ENCODE peak calls at places on chromosomes 5 and 9, in four cellular contexts. D, A, G and V are unnamed samples.

GRCh38 chr9:126558051-126558665 is 55.6 kb upstream of the LMX1B start:
- DNase-seq in D (peak; percentile 76), A (peak; percentile 30), G (peak; percentile 70), V (peak; percentile 68)

GRCh38 chr9:134570726-134571325 is 70.8 kb upstream of the COL5A1 start:
- DNase-seq in A (no peak), G (no peak), D (peak; percentile 1), V (no peak)

GRCh38 chr9:105296889-105297288 is 52.4 kb downstream of the SLC44A1 start:
- DNase-seq in G (no peak), A (peak; percentile 96), D (no peak), V (no peak)

GRCh38 chr5:111061618-111062017 is 9.9 kb upstream of the TSLP start:
- DNase-seq in G (no peak), A (peak; percentile 21), D (no peak), V (no peak)

GRCh38 chr5:96026334-96027065 is 64.8 kb upstream of the ELL2 start:
- DNase-seq in G (no peak), A (peak; percentile 91), D (no peak), V (no peak)

GRCh38 chr5:57348376-57348775 is 134.2 kb downstream of the ACTBL2 start:
- DNase-seq in D (no peak), G (no peak), A (no peak), V (no peak)

GRCh38 chr5:56301041-56301440 is 67.9 kb upstream of the ANKRD55 start:
- DNase-seq in D (no peak), A (peak; percentile 91), G (no peak), V (no peak)

GRCh38 chr5:178527458-178528307 is 62.5 kb downstream of the COL23A1 start:
- DNase-seq in A (no peak), G (no peak), D (no peak), V (no peak)

GRCh38 chr5:158423623-158424200 is 564.8 kb upstream of the CLINT1 start:
- DNase-seq in D (no peak), G (no peak), A (no peak), V (no peak)

GRCh38 chr9:87336914-87337333 is 160.7 kb upstream of the DAPK1 start:
- DNase-seq in A (peak; percentile 64), G (no peak), D (peak; percentile 60), V (no peak)

GRCh38 chr5:7868427-7868772 is 431 bp downstream of the FASTKD3 start:
- DNase-seq in G (no peak), A (no peak), D (no peak), V (no peak)

GRCh38 chr5:126752052-126752785 is 24.7 kb upstream of the LMNB1 start:
- DNase-seq in D (no peak), G (no peak), A (no peak), V (no peak)

GRCh38 chr9:34365282-34365681 is 11.4 kb downstream of the MYORG start:
- DNase-seq in D (no peak), G (no peak), A (no peak), V (no peak)
- TF ChIP-seq CTCF in D (no peak), G (no peak), A (no peak), V (no peak)

GRCh38 chr5:170747851-170748250 is 35.7 kb upstream of the GABRP start:
- DNase-seq in A (no peak), D (no peak), G (no peak), V (peak; percentile 62)
- TF ChIP-seq CTCF in A (peak; percentile 16), D (no peak), G (no peak), V (peak; percentile 70)

GRCh38 chr9:37034320-37034937 is 361 bp upstream of the PAX5 start:
- DNase-seq in A (no peak), G (no peak), D (no peak), V (peak; percentile 58)
- TF ChIP-seq CTCF in A (peak; percentile 4), G (no peak), D (no peak), V (peak; percentile 23)

GRCh38 chr5:31854625-31855526 is 215.9 kb downstream of the PDZD2 start:
- DNase-seq in A (peak; percentile 33), G (peak; percentile 51), D (peak; percentile 30), V (peak; percentile 62)
- TF ChIP-seq CTCF in A (no peak), G (no peak), D (no peak), V (no peak)

GRCh38 chr5:1974501-1975405 is 92.0 kb upstream of the IRX4 start:
- DNase-seq in D (no peak), G (peak; percentile 13), A (peak; percentile 63), V (no peak)

GRCh38 chr5:1975406-1975715 is 92.6 kb upstream of the IRX4 start:
- DNase-seq in G (no peak), A (peak; percentile 88), D (peak; percentile 30), V (no peak)

GRCh38 chr5:1973391-1974013 is 90.8 kb upstream of the IRX4 start:
- DNase-seq in D (no peak), G (peak; percentile 18), A (peak; percentile 98), V (no peak)

GRCh38 chr5:1974081-1974480 is 91.4 kb upstream of the IRX4 start:
- DNase-seq in D (no peak), G (no peak), A (peak; percentile 83), V (no peak)

DNA sequence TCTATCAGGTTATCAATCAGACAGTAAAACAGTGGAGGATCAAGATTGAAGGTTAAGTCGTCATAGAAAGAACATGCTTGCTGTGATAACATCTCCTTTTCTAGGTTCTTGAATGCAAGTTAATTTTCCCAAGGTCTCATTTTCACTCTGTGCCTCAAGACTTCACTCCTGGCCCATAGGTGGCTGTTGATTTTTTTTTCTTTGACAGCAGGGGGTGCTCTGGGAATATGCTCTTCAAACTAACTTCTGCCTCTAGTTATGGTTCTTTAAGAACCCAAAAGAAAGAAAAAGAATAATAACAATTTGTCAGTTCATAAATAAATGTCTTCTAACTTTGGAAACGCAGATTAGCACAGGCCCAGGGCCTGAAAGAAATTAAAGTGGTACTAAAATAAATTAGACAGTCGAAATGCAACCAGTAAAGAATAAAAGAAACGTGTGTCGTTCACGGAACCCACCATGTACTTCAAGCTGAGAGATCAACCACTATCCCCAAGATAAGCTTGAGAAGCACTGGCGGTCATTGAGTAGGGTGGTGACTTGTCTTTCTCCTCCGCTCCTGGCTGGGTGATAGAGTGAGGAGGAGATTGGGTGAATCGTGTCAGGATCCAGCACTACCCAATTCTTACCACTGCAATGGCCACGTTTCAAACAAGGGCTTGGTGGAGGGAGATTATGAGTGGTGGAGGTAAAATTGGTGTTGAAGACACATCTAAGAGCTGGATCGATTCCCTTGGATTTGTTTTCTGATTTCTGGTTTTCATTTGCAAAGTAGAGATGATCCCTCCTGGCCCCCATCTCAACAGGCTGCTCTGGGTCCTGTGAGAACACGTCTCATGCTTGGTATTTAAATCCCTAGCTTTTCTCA is 93.4 kb upstream of the IRX4 start:
- DNase-seq in A (peak; percentile 52), D (no peak), G (no peak), V (no peak)
- TF ChIP-seq CTCF in A (peak; percentile 51), D (no peak), G (no peak), V (no peak)

GRCh38 chr5:113663879-113664278 is 150.4 kb downstream of the YTHDC2 start:
- DNase-seq in D (peak; percentile 39), G (no peak), A (peak; percentile 39), V (peak; percentile 64)
- TF ChIP-seq CTCF in D (no peak), G (peak; percentile 12), A (peak; percentile 24), V (peak; percentile 64)

GRCh38 chr5:118043531-118043930 is 944.8 kb downstream of the DTWD2 start:
- DNase-seq in D (no peak), A (no peak), G (no peak), V (no peak)

GRCh38 chr5:118040496-118040895 is 947.9 kb downstream of the DTWD2 start:
- DNase-seq in D (no peak), A (no peak), G (no peak), V (no peak)

GRCh38 chr5:118044169-118044568 is 944.2 kb downstream of the DTWD2 start:
- DNase-seq in A (no peak), D (no peak), G (no peak), V (no peak)

GRCh38 chr5:118042076-118042475 is 946.3 kb downstream of the DTWD2 start:
- DNase-seq in A (no peak), G (no peak), D (no peak), V (no peak)
- TF ChIP-seq CTCF in A (no peak), G (no peak), D (peak; percentile 14), V (no peak)

GRCh38 chr5:170300361-170301013 is 2.9 kb upstream of the LCP2 start:
- DNase-seq in G (no peak), A (no peak), D (no peak), V (no peak)
- TF ChIP-seq CTCF in G (no peak), A (no peak), D (no peak), V (no peak)

DNA sequence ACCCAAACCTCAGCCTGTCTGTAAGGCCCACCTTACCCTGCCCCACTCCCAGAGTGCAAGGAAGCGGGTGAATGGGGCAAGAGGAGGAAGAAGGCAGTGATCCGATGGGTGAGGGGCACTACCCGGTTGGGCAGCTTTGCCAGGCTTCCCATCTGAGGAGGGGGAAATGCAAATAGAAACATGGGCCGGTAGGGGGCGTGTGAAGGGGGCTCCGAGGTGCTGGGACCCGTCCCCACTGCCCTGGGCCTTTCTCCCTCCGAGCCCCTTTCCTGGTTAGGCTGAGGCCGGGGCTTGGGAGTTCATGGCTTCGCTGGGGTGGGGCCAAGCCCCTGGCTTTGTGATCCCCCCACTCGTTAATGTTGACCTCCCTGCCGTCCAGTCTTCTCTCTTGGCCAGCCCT is 23.6 kb upstream of the MYORG start:
- DNase-seq in D (no peak), A (no peak), G (no peak), V (peak; percentile 33)
- TF ChIP-seq CTCF in D (no peak), A (no peak), G (no peak), V (peak; percentile 26)